ENCODE peak calls at places on chromosome 21, in eight cellular contexts. A, T, X, S, W, Z, K and Y are unnamed samples.

GRCh38 chr21:32494946-32495703 is 82.6 kb downstream of the EVA1C start:
- DNase-seq in K (no peak), X (no peak), Z (no peak), A (peak), S (no peak), T (no peak), W (peak), Y (no peak)

GRCh38 chr21:42833439-42833815 is 45.9 kb downstream of the WDR4 start:
- DNase-seq in X (peak), W (peak), Z (peak), A (no peak), K (peak), S (no peak), T (peak), Y (no peak)

GRCh38 chr21:44537930-44538911 is 1.8 kb downstream of the KRTAP10-1 start:
- DNase-seq in K (no peak), S (no peak), A (no peak), Z (no peak), T (no peak), X (no peak), W (no peak), Y (no peak)

GRCh38 chr21:19322360-19322759 is 918.8 kb upstream of the TMPRSS15 start:
- DNase-seq in W (peak), A (peak), S (no peak), T (peak), X (no peak), Z (peak), K (no peak), Y (no peak)

GRCh38 chr21:37658994-37659458 is 257.2 kb downstream of the KCNJ6 start:
- DNase-seq in T (no peak), X (peak), A (peak), K (no peak), Z (no peak), W (peak), S (no peak), Y (peak)

GRCh38 chr21:20301395-20301794 is 696.8 kb upstream of the NCAM2 start:
- DNase-seq in Z (no peak), T (no peak), S (no peak), W (no peak), K (no peak), X (no peak), A (no peak), Y (no peak)

GRCh38 chr21:28794341-28794970 is 198.2 kb downstream of the LTN1 start:
- DNase-seq in K (no peak), T (peak), S (no peak), A (no peak), W (no peak), X (no peak), Z (no peak), Y (no peak)

GRCh38 chr21:40454057-40454456 is 392.9 kb downstream of the DSCAM start:
- DNase-seq in T (no peak), S (no peak), K (no peak), X (no peak), A (no peak), Z (no peak), W (no peak), Y (no peak)

GRCh38 chr21:31781737-31782136 is 49.8 kb upstream of the SCAF4 start:
- DNase-seq in K (no peak), X (peak), T (no peak), S (no peak), W (peak), A (peak), Z (peak), Y (no peak)